ENCODE peak calls at places on chromosomes 13 and 19, in ten cellular contexts. W is NCI-H1092; G is stimulated activated CD4-positive, alpha-beta T cell treated with anti-CD3 and anti-CD28 coated beads, Interleukin-2, amount 100 ng/mL, for 48 hours; D is mesothelial cell of epicardium; L is activated T-cell treated with anti-CD3 and anti-CD28 coated beads for 24 hours; M is amygdala; A is HFFc6; F is adrenal gland; S is AG10803; C is tibial nerve. Z is an unnamed sample.
A peak's percentile ranks its signal among the peaks of the same experiment; 100 is the strongest.

GRCh38 chr19:29687244-29687896 is 22.1 kb downstream of the PLEKHF1 start:
- DNase-seq in W (no peak), G (no peak), D (no peak), L (no peak), M (no peak), A (peak; percentile 96), F (no peak), S (peak; percentile 99), C (peak; percentile 67), Z (no peak)

GRCh38 chr19:41753936-41754529 is 1.3 kb upstream of the CEACAM6 start:
- DNase-seq in W (peak; percentile 52), G (peak; percentile 74), D (no peak), L (peak; percentile 64), M (no peak), A (peak; percentile 21), F (peak; percentile 42), S (peak; percentile 8), C (peak; percentile 53), Z (no peak)

GRCh38 chr13:101026736-101027398 is 352.3 kb upstream of the TMTC4 start:
- DNase-seq in W (no peak), G (no peak), D (no peak), L (no peak), M (no peak), A (no peak), F (no peak), S (no peak), C (no peak), Z (no peak)

GRCh38 chr19:1216756-1217155 is 11.2 kb downstream of the STK11 start:
- DNase-seq in W (no peak), G (no peak), D (no peak), L (no peak), M (no peak), A (no peak), F (no peak), S (no peak), C (no peak), Z (no peak)

GRCh38 chr13:112826565-112826964 is 136.7 kb downstream of the ATP11A start:
- DNase-seq in W (no peak), G (no peak), D (no peak), L (no peak), M (no peak), A (no peak), F (no peak), S (no peak), C (no peak), Z (no peak)

GRCh38 chr13:72590091-72590490 is 137.3 kb downstream of the MZT1 start:
- DNase-seq in W (no peak), G (no peak), D (no peak), L (no peak), M (no peak), A (no peak), F (no peak), S (no peak), C (no peak), Z (no peak)

GRCh38 chr13:70249332-70250064 is 141.2 kb upstream of the KLHL1 start:
- DNase-seq in W (no peak), G (no peak), D (no peak), L (no peak), M (no peak), A (no peak), F (no peak), S (no peak), C (no peak), Z (no peak)

GRCh38 chr19:34838753-34839431 is 65.9 kb upstream of the ZNF599 start:
- DNase-seq in W (no peak), G (peak; percentile 52), D (no peak), L (peak; percentile 10), M (no peak), A (no peak), F (no peak), S (peak; percentile 5), C (no peak), Z (no peak)

GRCh38 chr13:65034266-65034665 is 2195.9 kb downstream of the PCDH9 start:
- DNase-seq in W (no peak), G (no peak), D (no peak), L (no peak), M (no peak), A (no peak), F (no peak), S (no peak), C (no peak), Z (no peak)

GRCh38 chr19:4328243-4328990 is 10.2 kb downstream of the STAP2 start:
- DNase-seq in W (no peak), G (peak; percentile 98), D (peak; percentile 98), L (peak; percentile 98), M (peak; percentile 95), A (peak; percentile 89), F (peak; percentile 98), S (peak; percentile 92), C (peak; percentile 56), Z (peak; percentile 95)

GRCh38 chr19:35204799-35205732 is 23.5 kb downstream of the FAM187B start:
- DNase-seq in W (no peak), G (no peak), D (no peak), L (no peak), M (no peak), A (no peak), F (no peak), S (no peak), C (peak; percentile 28), Z (peak; percentile 16)

GRCh38 chr19:47650695-47651094 is 41.8 kb downstream of the BICRA start:
- DNase-seq in W (no peak), G (no peak), D (no peak), L (no peak), M (no peak), A (no peak), F (no peak), S (no peak), C (no peak), Z (no peak)

GRCh38 chr13:39016087-39016486 is 21.8 kb downstream of the PROSER1 start:
- DNase-seq in W (no peak), G (no peak), D (no peak), L (no peak), M (no peak), A (no peak), F (no peak), S (no peak), C (no peak), Z (no peak)

GRCh38 chr19:12990853-12991252 is 4.4 kb upstream of the NFIX start:
- DNase-seq in W (no peak), G (no peak), D (no peak), L (no peak), M (no peak), A (no peak), F (no peak), S (no peak), C (no peak), Z (no peak)

GRCh38 chr13:60229708-60230272 is 66.1 kb upstream of the DIAPH3 start:
- DNase-seq in W (no peak), G (no peak), D (no peak), L (no peak), M (no peak), A (no peak), F (no peak), S (no peak), C (no peak), Z (no peak)

GRCh38 chr13:29767006-29767405 is 83.4 kb downstream of the UBL3 start:
- DNase-seq in W (no peak), G (no peak), D (no peak), L (no peak), M (no peak), A (no peak), F (no peak), S (peak; percentile 55), C (no peak), Z (no peak)

GRCh38 chr13:20908714-20909497 is 6.4 kb upstream of the XPO4 start:
- DNase-seq in W (no peak), G (no peak), D (no peak), L (no peak), M (no peak), A (no peak), F (no peak), S (no peak), C (no peak), Z (no peak)

GRCh38 chr13:43058318-43058674 is 34.9 kb downstream of the DNAJC15 start:
- DNase-seq in W (no peak), G (no peak), D (no peak), L (no peak), M (no peak), A (peak; percentile 95), F (peak; percentile 43), S (peak; percentile 75), C (no peak), Z (no peak)

GRCh38 chr19:15584541-15585115 is 30.4 kb upstream of the CYP4F8 start:
- DNase-seq in W (peak; percentile 60), G (peak; percentile 88), D (no peak), L (peak; percentile 81), M (peak; percentile 21), A (peak; percentile 34), F (peak; percentile 84), S (peak; percentile 47), C (peak; percentile 82), Z (no peak)

GRCh38 chr19:13744179-13744578 is 20.1 kb upstream of the MRI1 start:
- DNase-seq in W (no peak), G (no peak), D (no peak), L (no peak), M (no peak), A (no peak), F (no peak), S (no peak), C (no peak), Z (no peak)

Z was measured in C1 segment of cervical spinal cord.